ENCODE peak calls at places on chromosomes 4 and X, in four cellular contexts. X is HT1080, N is IMR-90, M is HCEC 1CT. L is an unnamed sample.

GRCh38 chr4:5033266-5033945 is 14.1 kb upstream of the CYTL1 start:
- DNase-seq in X (no peak), N (no peak), M (no peak), L (no peak)

GRCh38 chr4:176548571-176548970 is 228.8 kb downstream of the SPCS3 start:
- DNase-seq in X (peak), N (peak), M (peak), L (no peak)

GRCh38 chr4:3045500-3045850 is 28.9 kb downstream of the HTT-AS start:
- DNase-seq in X (peak), N (peak), M (no peak), L (no peak)

GRCh38 chr4:85147481-85148076 is 181.1 kb upstream of the WDFY3 start:
- DNase-seq in X (peak), N (peak), M (peak), L (peak)

GRCh38 chrX:37796805-37797204 is 16.9 kb downstream of the CYBB start:
- DNase-seq in X (no peak), N (no peak), M (no peak), L (no peak)

GRCh38 chr4:73613130-73613529 is 7.1 kb downstream of the RASSF6 start:
- DNase-seq in X (no peak), N (no peak), M (no peak), L (no peak)

GRCh38 chr4:48858130-48858529 is 27.2 kb downstream of the OCIAD1 start:
- DNase-seq in X (no peak), N (no peak), M (no peak), L (no peak)

GRCh38 chr4:185112104-185112503 is 31.0 kb upstream of the SLC25A4 start:
- DNase-seq in X (peak), N (peak), M (peak), L (peak)

GRCh38 chr4:189840356-189840755 is 100.3 kb upstream of the FRG1 start:
- DNase-seq in X (no peak), N (no peak), M (no peak), L (no peak)

GRCh38 chrX:71536285-71536684 is 3.4 kb downstream of the OGT start:
- DNase-seq in X (no peak), N (no peak), M (no peak), L (no peak)

GRCh38 chrX:150525061-150525919 is 43.1 kb upstream of the MTM1 start:
- DNase-seq in X (no peak), N (no peak), M (no peak), L (no peak)

GRCh38 chrX:132181364-132181763 is 37.9 kb downstream of the RAP2C start:
- DNase-seq in X (peak), N (no peak), M (no peak), L (no peak)

GRCh38 chrX:84441143-84441542 is 61.1 kb downstream of the HDX start:
- DNase-seq in X (peak), N (peak), M (peak), L (no peak)

GRCh38 chr4:23697001-23697528 is 192.8 kb downstream of the PPARGC1A start:
- DNase-seq in X (no peak), N (no peak), M (no peak), L (no peak)

GRCh38 chr4:2583517-2583916 is 47.1 kb downstream of the FAM193A start:
- DNase-seq in X (no peak), N (peak), M (peak), L (peak)

GRCh38 chrX:71919436-71919835 is 8.8 kb downstream of the NHSL2 start:
- DNase-seq in X (no peak), N (peak), M (peak), L (no peak)

GRCh38 chr4:168955674-168956073 is 54.4 kb downstream of the CBR4 start:
- DNase-seq in X (peak), N (no peak), M (no peak), L (peak)

GRCh38 chr4:157425897-157426296 is 205.4 kb downstream of the GRIA2 start:
- DNase-seq in X (no peak), N (no peak), M (no peak), L (no peak)

GRCh38 chrX:12548746-12549145 is 242.5 kb upstream of the PRPS2 start:
- DNase-seq in X (no peak), N (peak), M (peak), L (no peak)

GRCh38 chrX:20967725-20968124 is 406.5 kb upstream of the CNKSR2 start:
- DNase-seq in X (no peak), N (no peak), M (no peak), L (no peak)

GRCh38 chrX:103063918-103064434 is at the start of gene BEX1:
- DNase-seq in X (peak), N (no peak), M (peak), L (no peak)

GRCh38 chr4:10123227-10124101 is 6.9 kb upstream of the WDR1 start:
- DNase-seq in X (peak), N (peak), M (no peak), L (no peak)

GRCh38 chr4:147954850-147955249 is 223.0 kb downstream of the ARHGAP10 start:
- DNase-seq in X (no peak), N (peak), M (no peak), L (no peak)

L was measured in fibroblast of the conjunctiva.